ENCODE peak calls at places on chromosomes 7 and 10, in six cellular contexts. R is lower leg skin, D is heart right ventricle, Z is dorsolateral prefrontal cortex, P is GM12865, X is mesendoderm. O is an unnamed sample.

GRCh38 chr10:116768786-116769185 is 26.4 kb upstream of the HSPA12A start:
- DNase-seq in R (peak), D (no peak), Z (no peak), P (no peak), X (no peak), O (no peak)

GRCh38 chr10:62422068-62422590 is 48.0 kb downstream of the ZNF365 start:
- DNase-seq in R (no peak), D (no peak), Z (no peak), P (no peak), X (no peak), O (no peak)

GRCh38 chr10:114868801-114869200 is 47.2 kb downstream of the FHIP2A start:
- DNase-seq in R (no peak), D (no peak), Z (no peak), P (no peak), X (no peak), O (no peak)

GRCh38 chr10:3766046-3766761 is 18.8 kb downstream of the KLF6 start:
- DNase-seq in R (peak), D (no peak), Z (no peak), P (no peak), X (no peak), O (no peak)

GRCh38 chr7:69403169-69403568 is 195.1 kb upstream of the AUTS2 start:
- DNase-seq in R (no peak), D (no peak), Z (no peak), P (peak), X (peak), O (no peak)

GRCh38 chr7:66043681-66044497 is 31.7 kb upstream of the ASL start:
- DNase-seq in R (peak), D (peak), Z (peak), P (peak), X (no peak), O (peak)

GRCh38 chr10:96648297-96648696 is 61.5 kb upstream of the TM9SF3 start:
- DNase-seq in R (no peak), D (no peak), Z (no peak), P (no peak), X (no peak), O (no peak)

GRCh38 chr10:111650088-111650487 is 533.5 kb downstream of the GPAM start:
- DNase-seq in R (no peak), D (no peak), Z (no peak), P (no peak), X (peak), O (no peak)

GRCh38 chr7:137992738-137993394 is 9.0 kb downstream of the CREB3L2 start:
- DNase-seq in R (peak), D (no peak), Z (no peak), P (peak), X (no peak), O (peak)
- H3K4me3 ChIP-seq in R (no peak), D (no peak), Z (no peak), P (no peak), X (no peak), O (no peak)

GRCh38 chr7:138890782-138891445 is 90.3 kb downstream of the KIAA1549 start:
- DNase-seq in R (no peak), D (no peak), Z (no peak), P (no peak), X (no peak), O (peak)
- H3K4me3 ChIP-seq in R (no peak), D (no peak), Z (no peak), P (no peak), X (no peak), O (no peak)

GRCh38 chr10:14263041-14263440 is 67.7 kb downstream of the FRMD4A start:
- DNase-seq in R (no peak), D (no peak), Z (no peak), P (no peak), X (no peak), O (no peak)
- H3K4me3 ChIP-seq in R (no peak), D (no peak), Z (no peak), P (no peak), X (no peak), O (no peak)

GRCh38 chr7:158706710-158707590 is 2.3 kb upstream of the NCAPG2 start:
- DNase-seq in R (no peak), D (no peak), Z (no peak), P (no peak), X (no peak), O (no peak)

GRCh38 chr7:158706273-158706704 is 1.7 kb upstream of the NCAPG2 start:
- DNase-seq in R (no peak), D (no peak), Z (no peak), P (no peak), X (no peak), O (no peak)

GRCh38 chr7:158707610-158708009 is 3.0 kb upstream of the NCAPG2 start:
- DNase-seq in R (no peak), D (no peak), Z (no peak), P (no peak), X (peak), O (no peak)

GRCh38 chr7:158704524-158705233 is at the start of gene NCAPG2:
- DNase-seq in R (peak), D (peak), Z (peak), P (peak), X (peak), O (peak)

GRCh38 chr7:158705234-158705890 is 758 bp upstream of the NCAPG2 start:
- DNase-seq in R (no peak), D (no peak), Z (no peak), P (no peak), X (peak), O (no peak)
- H3K4me3 ChIP-seq in R (peak), D (peak), Z (peak), P (peak), X (peak), O (peak)

DNA sequence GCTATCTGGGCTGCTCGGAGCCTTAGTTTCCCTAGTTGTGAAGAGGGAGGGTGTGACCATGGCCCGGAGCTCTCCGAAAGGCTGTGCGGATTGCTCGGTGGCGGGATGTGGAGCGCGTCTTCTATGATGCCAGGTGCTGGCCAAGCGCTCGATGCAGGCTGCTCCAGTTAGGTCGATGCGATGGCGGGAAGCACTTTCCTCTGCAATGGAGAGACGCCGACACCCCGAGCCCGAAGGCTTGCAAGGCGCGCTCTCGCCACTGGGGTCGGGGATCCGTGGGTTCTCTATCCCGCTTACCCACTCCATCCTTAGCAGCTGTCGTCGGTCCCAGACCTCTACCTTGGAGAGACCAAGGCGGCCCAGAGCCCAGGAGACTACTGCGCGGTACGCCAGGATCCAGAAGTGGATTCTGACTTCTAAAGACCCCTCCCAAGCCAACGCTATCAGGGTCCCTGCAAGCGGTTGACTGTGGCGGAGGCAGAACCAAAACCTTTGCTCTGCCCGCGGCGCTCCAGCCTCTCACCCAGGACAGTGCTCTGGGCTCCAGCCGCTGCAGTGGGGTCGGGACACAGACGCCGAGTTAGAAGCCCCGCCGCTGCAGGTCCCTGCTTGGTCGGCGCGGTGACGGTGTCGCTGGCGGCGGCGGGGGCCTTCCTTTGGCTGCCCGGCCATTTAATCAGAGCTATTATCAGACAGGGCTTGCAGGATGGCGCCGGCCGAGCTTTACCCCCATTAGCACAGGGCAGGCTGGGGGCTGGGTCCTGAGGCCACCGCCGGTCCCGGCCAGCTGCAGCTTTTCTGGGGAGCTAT is 7.8 kb upstream of the TBX20 start:
- DNase-seq in R (no peak), D (peak), Z (no peak), P (no peak), X (peak), O (no peak)
- H3K4me3 ChIP-seq in R (no peak), D (peak), Z (no peak), P (no peak), X (peak), O (no peak)

DNA sequence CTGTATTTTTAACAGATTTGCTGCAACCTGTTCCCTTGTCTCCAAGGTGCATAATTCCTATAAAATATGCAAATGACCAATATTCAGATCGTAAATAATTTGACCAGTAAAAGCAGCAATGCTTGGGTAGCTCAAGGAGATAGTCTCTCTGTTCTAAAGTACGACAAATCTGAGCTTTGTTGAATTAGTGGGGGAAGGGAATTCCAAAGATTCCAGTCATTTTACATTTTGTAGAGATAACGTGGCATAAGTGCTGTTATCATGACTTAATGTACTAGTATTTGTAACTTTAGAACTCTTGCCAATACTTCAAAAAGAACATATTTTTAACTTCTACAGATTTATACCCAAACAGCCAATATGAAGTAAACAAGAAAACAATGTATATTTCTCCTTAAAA is 46.3 kb upstream of the RSBN1L start:
- DNase-seq in R (no peak), D (no peak), Z (no peak), P (no peak), X (peak), O (no peak)
- H3K4me3 ChIP-seq in R (no peak), D (no peak), Z (no peak), P (no peak), X (no peak), O (no peak)

DNA sequence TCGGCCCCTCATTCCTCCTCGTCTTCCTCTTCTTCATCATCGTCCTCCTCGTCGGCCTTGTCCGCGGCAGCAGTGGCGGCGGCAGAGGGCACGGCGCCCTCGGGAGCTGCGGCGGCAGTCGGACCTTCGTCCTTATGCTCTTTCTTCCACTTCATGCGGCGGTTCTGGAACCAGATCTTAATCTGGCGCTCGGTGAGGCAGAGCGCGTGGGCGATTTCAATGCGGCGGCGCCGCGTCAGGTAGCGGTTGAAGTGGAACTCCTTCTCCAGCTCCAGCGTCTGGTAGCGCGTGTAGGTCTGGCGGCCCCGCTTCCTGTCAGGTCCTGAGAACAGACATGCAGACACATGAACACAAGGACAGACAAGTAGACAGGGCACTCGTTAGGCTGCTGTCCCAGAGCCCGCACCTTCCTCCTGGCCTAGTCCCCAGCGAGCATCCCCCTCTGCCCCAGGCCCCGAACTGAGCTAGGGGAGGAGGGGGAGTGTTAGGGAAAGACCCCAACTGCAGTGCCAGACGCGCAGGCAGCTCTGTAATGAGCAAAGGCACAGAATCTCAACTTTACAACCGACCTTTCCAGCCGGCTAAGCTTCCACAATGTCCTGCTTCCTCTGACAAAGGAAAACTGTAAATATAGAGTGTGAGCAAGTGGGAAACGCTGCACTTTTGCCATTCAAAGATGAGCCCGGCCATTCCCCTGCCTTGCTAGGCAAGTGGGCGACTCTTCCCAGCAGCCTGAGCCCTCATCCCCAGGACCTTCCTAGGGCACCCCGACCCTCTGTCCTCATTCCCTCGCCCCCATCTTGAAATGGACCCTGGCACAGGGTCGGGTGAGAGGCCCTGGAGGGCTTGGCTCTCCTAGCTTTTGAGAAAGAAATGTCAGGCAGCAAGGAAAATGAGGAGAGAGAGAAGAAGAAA is 1.3 kb downstream of the HOXA7 start:
- DNase-seq in R (peak), D (no peak), Z (peak), P (peak), X (no peak), O (peak)
- H3K4me3 ChIP-seq in R (peak), D (no peak), Z (no peak), P (no peak), X (no peak), O (no peak)

DNA sequence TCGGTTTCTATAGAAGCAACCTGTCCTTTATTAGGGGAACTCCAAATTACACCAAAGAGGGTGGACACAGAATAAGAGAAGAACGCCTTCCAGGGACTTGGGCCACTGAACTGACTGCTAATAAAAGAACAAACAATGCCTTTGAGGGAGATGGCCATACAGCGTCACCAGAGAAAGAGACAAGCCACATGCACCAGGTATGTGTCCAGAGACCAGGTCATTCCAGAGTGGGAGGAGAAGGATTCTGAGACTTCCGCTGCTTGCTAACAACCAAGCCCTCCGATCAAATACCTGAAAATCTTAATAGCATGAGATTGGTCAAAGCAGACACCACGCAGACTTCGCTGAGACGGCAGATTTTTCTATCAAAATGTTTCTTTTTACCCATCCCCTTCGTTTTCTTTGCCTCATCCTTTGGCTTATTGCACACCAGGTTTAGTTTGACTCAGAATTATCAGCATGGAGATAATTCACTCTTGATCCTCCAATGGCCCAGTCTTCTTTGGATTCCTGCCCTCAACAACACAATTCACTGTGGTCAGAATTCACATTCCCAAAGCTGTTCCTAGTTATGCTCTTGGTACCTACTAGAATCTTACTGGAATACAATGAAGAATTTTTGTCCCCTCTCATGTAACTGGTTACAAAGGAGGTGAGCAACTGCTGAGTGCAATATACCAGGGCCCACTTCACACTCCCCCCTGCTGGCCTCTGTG is 87.4 kb upstream of the DDC start:
- DNase-seq in R (peak), D (no peak), Z (no peak), P (no peak), X (no peak), O (no peak)
- H3K4me3 ChIP-seq in R (no peak), D (no peak), Z (no peak), P (no peak), X (no peak), O (no peak)

DNA sequence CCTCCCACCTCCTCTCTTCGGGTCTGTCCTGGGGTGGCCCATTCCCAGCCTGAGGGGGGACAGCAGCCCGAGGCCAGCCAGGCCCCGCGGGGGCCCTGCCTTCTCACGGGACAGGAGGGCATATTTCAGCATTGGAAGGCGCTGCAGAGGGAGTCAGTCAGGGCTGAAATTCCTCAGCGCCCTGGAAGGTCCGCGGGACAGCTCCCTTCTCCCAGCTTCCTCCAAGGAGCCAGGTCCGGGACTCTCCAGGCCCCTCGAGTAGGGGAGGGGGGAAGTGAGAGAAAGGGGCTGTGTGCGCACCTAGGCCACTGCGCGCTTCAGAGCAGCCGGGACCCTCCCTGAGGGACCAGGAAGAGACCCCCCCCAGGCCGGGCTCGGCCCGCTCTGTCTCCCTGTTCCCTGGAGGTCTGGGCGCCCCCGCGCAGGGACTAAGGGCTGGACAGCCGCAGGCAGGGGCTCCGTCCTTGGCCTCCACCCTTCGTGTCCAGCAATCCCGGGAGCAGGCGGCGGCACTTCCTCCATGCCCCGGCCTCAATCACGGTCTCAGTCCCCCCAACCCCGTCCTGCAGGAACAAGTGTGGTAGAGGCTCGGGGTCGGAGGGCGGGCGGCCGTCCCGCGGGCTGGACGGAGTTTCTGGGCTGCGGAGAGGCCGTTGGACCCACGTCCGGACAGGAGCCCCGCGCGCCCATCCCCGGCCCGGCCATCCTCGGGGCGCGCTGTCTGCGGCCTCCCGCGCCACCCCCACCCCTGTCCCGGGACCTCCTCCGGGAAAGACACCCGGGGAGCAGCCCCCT is 6.0 kb upstream of the ELFN1 start:
- DNase-seq in R (peak), D (no peak), Z (peak), P (no peak), X (peak), O (peak)
- H3K4me3 ChIP-seq in R (no peak), D (peak), Z (peak), P (no peak), X (no peak), O (no peak)